ENCODE peak calls at places on chromosome 20, in six cellular contexts. One of them, this sample, is unnamed.
A peak's percentile ranks its signal among the peaks of the same experiment; 100 is the strongest.

GRCh38 chr20:4090756-4091331 is 75.5 kb upstream of the RNF24 start:
- DNase-seq in ascending aorta: peak; percentile 63
- DNase-seq in adrenal gland: peak; percentile 65
- DNase-seq in breast epithelium: peak; percentile 11
- DNase-seq in CD4-positive, CD25-positive, alpha-beta regulatory T cell: no peak
- DNase-seq in ovary: no peak
- DNase-seq in this sample: no peak

GRCh38 chr20:12564982-12565381 is 443.8 kb upstream of the SPTLC3 start:
- DNase-seq in ascending aorta: no peak
- DNase-seq in adrenal gland: no peak
- DNase-seq in breast epithelium: no peak
- DNase-seq in CD4-positive, CD25-positive, alpha-beta regulatory T cell: no peak
- DNase-seq in ovary: no peak
- DNase-seq in this sample: no peak

GRCh38 chr20:35240083-35240913 is 13.8 kb downstream of the MMP24 start:
- DNase-seq in ascending aorta: no peak
- DNase-seq in adrenal gland: no peak
- DNase-seq in breast epithelium: no peak
- DNase-seq in CD4-positive, CD25-positive, alpha-beta regulatory T cell: no peak
- DNase-seq in ovary: no peak
- DNase-seq in this sample: no peak

GRCh38 chr20:21189761-21190523 is 64.1 kb downstream of the KIZ start:
- DNase-seq in ascending aorta: no peak
- DNase-seq in adrenal gland: no peak
- DNase-seq in breast epithelium: no peak
- DNase-seq in CD4-positive, CD25-positive, alpha-beta regulatory T cell: no peak
- DNase-seq in ovary: no peak
- DNase-seq in this sample: no peak

GRCh38 chr20:38186788-38187221 is 21.7 kb upstream of the TGM2 start:
- DNase-seq in ascending aorta: no peak
- DNase-seq in adrenal gland: no peak
- DNase-seq in breast epithelium: no peak
- DNase-seq in CD4-positive, CD25-positive, alpha-beta regulatory T cell: no peak
- DNase-seq in ovary: no peak
- DNase-seq in this sample: no peak

GRCh38 chr20:15642676-15643075 is 930.6 kb downstream of the KIF16B start:
- DNase-seq in ascending aorta: no peak
- DNase-seq in adrenal gland: no peak
- DNase-seq in breast epithelium: no peak
- DNase-seq in CD4-positive, CD25-positive, alpha-beta regulatory T cell: no peak
- DNase-seq in ovary: no peak
- DNase-seq in this sample: no peak

GRCh38 chr20:20823469-20823868 is 111.0 kb upstream of the RALGAPA2 start:
- DNase-seq in ascending aorta: no peak
- DNase-seq in adrenal gland: no peak
- DNase-seq in breast epithelium: no peak
- DNase-seq in CD4-positive, CD25-positive, alpha-beta regulatory T cell: no peak
- DNase-seq in ovary: no peak
- DNase-seq in this sample: no peak

GRCh38 chr20:57103146-57103800 is 163.2 kb downstream of the BMP7 start:
- DNase-seq in ascending aorta: no peak
- DNase-seq in adrenal gland: no peak
- DNase-seq in breast epithelium: peak; percentile 77
- DNase-seq in CD4-positive, CD25-positive, alpha-beta regulatory T cell: no peak
- DNase-seq in ovary: no peak
- DNase-seq in this sample: no peak

GRCh38 chr20:43744966-43745733 is 18.3 kb upstream of the GTSF1L start:
- DNase-seq in ascending aorta: no peak
- DNase-seq in adrenal gland: peak; percentile 23
- DNase-seq in breast epithelium: no peak
- DNase-seq in CD4-positive, CD25-positive, alpha-beta regulatory T cell: no peak
- DNase-seq in ovary: no peak
- DNase-seq in this sample: no peak

GRCh38 chr20:9835302-9835701 is 3.6 kb downstream of the PAK5 start:
- DNase-seq in ascending aorta: no peak
- DNase-seq in adrenal gland: no peak
- DNase-seq in breast epithelium: no peak
- DNase-seq in CD4-positive, CD25-positive, alpha-beta regulatory T cell: no peak
- DNase-seq in ovary: no peak
- DNase-seq in this sample: no peak

GRCh38 chr20:17854307-17854903 is 114.2 kb downstream of the SNX5 start:
- DNase-seq in ascending aorta: no peak
- DNase-seq in adrenal gland: peak; percentile 77
- DNase-seq in breast epithelium: no peak
- DNase-seq in CD4-positive, CD25-positive, alpha-beta regulatory T cell: no peak
- DNase-seq in ovary: peak; percentile 73
- DNase-seq in this sample: no peak

GRCh38 chr20:4325548-4326187 is 310.3 kb upstream of the RNF24 start:
- DNase-seq in ascending aorta: peak; percentile 77
- DNase-seq in adrenal gland: peak; percentile 21
- DNase-seq in breast epithelium: no peak
- DNase-seq in CD4-positive, CD25-positive, alpha-beta regulatory T cell: no peak
- DNase-seq in ovary: peak; percentile 53
- DNase-seq in this sample: no peak

GRCh38 chr20:835220-836045 is 1.9 kb downstream of the FAM110A start:
- DNase-seq in ascending aorta: no peak
- DNase-seq in adrenal gland: peak; percentile 85
- DNase-seq in breast epithelium: no peak
- DNase-seq in CD4-positive, CD25-positive, alpha-beta regulatory T cell: no peak
- DNase-seq in ovary: peak; percentile 76
- DNase-seq in this sample: no peak

GRCh38 chr20:58175425-58175824 is 53.0 kb downstream of the ANKRD60 start:
- DNase-seq in ascending aorta: no peak
- DNase-seq in adrenal gland: no peak
- DNase-seq in breast epithelium: no peak
- DNase-seq in CD4-positive, CD25-positive, alpha-beta regulatory T cell: no peak
- DNase-seq in ovary: peak; percentile 44
- DNase-seq in this sample: no peak

GRCh38 chr20:40952231-40952630 is 76.4 kb upstream of the TOP1 start:
- DNase-seq in ascending aorta: no peak
- DNase-seq in adrenal gland: no peak
- DNase-seq in breast epithelium: no peak
- DNase-seq in CD4-positive, CD25-positive, alpha-beta regulatory T cell: no peak
- DNase-seq in ovary: no peak
- DNase-seq in this sample: no peak

GRCh38 chr20:59007758-59008511 is 881 bp upstream of the CTSZ start:
- DNase-seq in ascending aorta: peak; percentile 79
- DNase-seq in adrenal gland: peak; percentile 56
- DNase-seq in breast epithelium: no peak
- DNase-seq in CD4-positive, CD25-positive, alpha-beta regulatory T cell: no peak
- DNase-seq in ovary: no peak
- DNase-seq in this sample: no peak

GRCh38 chr20:11869641-11870040 is 48.1 kb upstream of the BTBD3 start:
- DNase-seq in ascending aorta: no peak
- DNase-seq in adrenal gland: no peak
- DNase-seq in breast epithelium: no peak
- DNase-seq in CD4-positive, CD25-positive, alpha-beta regulatory T cell: no peak
- DNase-seq in ovary: no peak
- DNase-seq in this sample: no peak

GRCh38 chr20:51126337-51126736 is 103.4 kb upstream of the KCNG1 start:
- DNase-seq in ascending aorta: no peak
- DNase-seq in adrenal gland: no peak
- DNase-seq in breast epithelium: no peak
- DNase-seq in CD4-positive, CD25-positive, alpha-beta regulatory T cell: no peak
- DNase-seq in ovary: no peak
- DNase-seq in this sample: no peak

GRCh38 chr20:51129201-51129671 is 106.3 kb upstream of the KCNG1 start:
- DNase-seq in ascending aorta: peak; percentile 33
- DNase-seq in adrenal gland: no peak
- DNase-seq in breast epithelium: no peak
- DNase-seq in CD4-positive, CD25-positive, alpha-beta regulatory T cell: no peak
- DNase-seq in ovary: no peak
- DNase-seq in this sample: no peak

GRCh38 chr20:51128198-51128597 is 105.3 kb upstream of the KCNG1 start:
- DNase-seq in ascending aorta: peak; percentile 3
- DNase-seq in adrenal gland: no peak
- DNase-seq in breast epithelium: no peak
- DNase-seq in CD4-positive, CD25-positive, alpha-beta regulatory T cell: no peak
- DNase-seq in ovary: no peak
- DNase-seq in this sample: no peak

GRCh38 chr20:51125774-51126173 is 102.9 kb upstream of the KCNG1 start:
- DNase-seq in ascending aorta: no peak
- DNase-seq in adrenal gland: no peak
- DNase-seq in breast epithelium: no peak
- DNase-seq in CD4-positive, CD25-positive, alpha-beta regulatory T cell: no peak
- DNase-seq in ovary: peak; percentile 65
- DNase-seq in this sample: no peak

GRCh38 chr20:51127713-51128112 is 104.8 kb upstream of the KCNG1 start:
- DNase-seq in ascending aorta: no peak
- DNase-seq in adrenal gland: no peak
- DNase-seq in breast epithelium: no peak
- DNase-seq in CD4-positive, CD25-positive, alpha-beta regulatory T cell: no peak
- DNase-seq in ovary: no peak
- DNase-seq in this sample: no peak
- H3K27ac ChIP-seq in ascending aorta: no peak overlapping the region
- H3K27ac ChIP-seq in adrenal gland: no peak overlapping the region
- H3K27ac ChIP-seq in breast epithelium: no peak overlapping the region
- H3K27ac ChIP-seq in CD4-positive, CD25-positive, alpha-beta regulatory T cell: no peak overlapping the region
- H3K27ac ChIP-seq in ovary: no peak overlapping the region
- H3K27ac ChIP-seq in this sample: no peak overlapping the region

DNA sequence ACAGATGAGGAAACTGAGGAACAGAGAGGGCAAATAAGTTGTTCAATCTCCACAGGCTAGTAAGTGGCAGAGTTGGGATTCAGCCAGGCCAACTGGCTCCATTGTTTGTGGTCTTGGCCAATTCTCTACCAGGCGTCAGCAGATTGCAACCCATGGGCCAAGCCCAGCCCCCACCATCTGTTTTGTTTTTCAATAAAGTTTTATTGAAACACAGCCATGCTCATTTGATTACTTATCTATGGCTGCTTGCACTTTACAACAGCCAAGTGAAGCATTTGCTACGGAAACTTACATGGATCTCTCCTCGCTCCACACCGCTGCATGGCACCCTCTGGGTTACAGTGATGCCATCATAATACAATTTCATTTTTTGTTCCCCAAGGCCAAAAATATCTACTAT is 90.8 kb downstream of the ZNF217 start:
- DNase-seq in ascending aorta: no peak
- DNase-seq in adrenal gland: no peak
- DNase-seq in breast epithelium: no peak
- DNase-seq in CD4-positive, CD25-positive, alpha-beta regulatory T cell: no peak
- DNase-seq in ovary: no peak
- DNase-seq in this sample: no peak
- H3K4me3 ChIP-seq in ascending aorta: no peak overlapping the region
- H3K4me3 ChIP-seq in adrenal gland: no peak overlapping the region
- H3K4me3 ChIP-seq in breast epithelium: no peak overlapping the region
- H3K4me3 ChIP-seq in CD4-positive, CD25-positive, alpha-beta regulatory T cell: no peak overlapping the region
- H3K4me3 ChIP-seq in ovary: no peak overlapping the region
- H3K4me3 ChIP-seq in this sample: no peak overlapping the region

DNA sequence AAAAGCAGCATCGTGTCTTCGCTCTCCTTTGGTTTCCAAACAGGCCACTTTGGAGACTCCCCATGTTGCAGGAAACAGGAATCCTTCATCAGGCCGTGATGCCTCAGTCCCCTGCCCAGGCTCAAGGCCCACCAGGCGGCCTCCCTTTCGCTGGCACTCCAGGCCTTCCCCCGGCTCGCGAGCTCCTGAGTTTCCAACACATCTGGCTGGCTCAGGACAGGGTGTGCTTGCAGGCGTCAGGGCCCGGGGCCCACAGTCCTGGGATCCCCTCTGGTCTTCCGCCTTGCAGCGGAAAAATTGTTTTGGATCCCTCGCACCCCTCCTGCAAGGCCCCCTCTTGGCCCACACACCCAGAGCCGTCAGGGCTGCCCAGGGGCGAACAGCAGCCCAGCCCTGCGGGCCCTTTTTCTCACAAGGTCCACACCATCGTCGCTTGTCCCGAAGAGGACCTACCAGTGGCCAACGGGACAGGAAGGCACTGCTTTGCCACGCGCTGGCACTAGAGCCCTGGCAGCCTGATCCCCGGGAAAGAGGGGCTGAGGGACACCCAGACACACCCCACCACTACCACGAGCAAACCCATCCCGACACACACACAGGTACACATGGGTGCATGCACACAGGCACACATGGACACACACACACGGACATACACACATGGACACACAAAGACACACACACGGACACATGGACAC is 1930.9 kb upstream of the DEFB115 start:
- DNase-seq in ascending aorta: no peak
- DNase-seq in adrenal gland: no peak
- DNase-seq in breast epithelium: no peak
- DNase-seq in CD4-positive, CD25-positive, alpha-beta regulatory T cell: no peak
- DNase-seq in ovary: no peak
- DNase-seq in this sample: no peak
- H3K27me3 ChIP-seq in ascending aorta: no peaks in the 10 kb centered on the region
- H3K27me3 ChIP-seq in adrenal gland: peaks cover 4% of the 10 kb centered on the region
- H3K27me3 ChIP-seq in breast epithelium: no peaks in the 10 kb centered on the region
- H3K27me3 ChIP-seq in CD4-positive, CD25-positive, alpha-beta regulatory T cell: no peaks in the 10 kb centered on the region
- H3K27me3 ChIP-seq in ovary: no peaks in the 10 kb centered on the region
- H3K27me3 ChIP-seq in this sample: no peaks in the 10 kb centered on the region

DNA sequence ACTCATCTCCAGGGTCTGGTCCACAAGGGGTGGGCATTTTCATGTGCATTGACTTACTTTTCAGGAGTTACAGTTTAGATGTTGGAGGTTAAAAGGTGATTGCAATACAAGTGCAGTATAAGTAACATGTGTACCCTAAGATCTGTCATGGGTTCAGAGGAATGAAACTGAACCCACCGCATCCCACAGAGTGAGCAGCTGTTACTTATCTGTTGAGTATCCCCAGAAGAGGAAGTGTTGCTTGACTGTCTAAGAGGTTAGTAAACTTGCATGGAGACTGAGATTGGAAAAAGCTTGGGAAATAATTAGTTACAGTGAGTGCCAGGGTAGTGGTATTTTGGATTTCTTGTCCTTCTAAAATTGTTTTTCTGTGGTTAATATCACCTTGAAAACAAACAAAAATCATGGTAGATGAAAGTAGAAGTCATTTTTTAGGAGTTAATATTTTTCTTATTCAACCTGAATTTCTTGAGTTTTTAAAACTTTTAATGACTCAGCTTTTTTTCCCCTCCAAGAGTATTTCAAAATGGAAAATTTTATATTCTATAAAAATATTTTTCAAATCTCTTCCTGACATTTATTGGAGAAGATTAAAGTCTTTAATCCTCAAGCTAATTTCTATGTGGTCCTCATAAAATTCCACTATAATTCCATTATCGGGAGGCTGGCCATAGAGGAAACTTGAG is 306.1 kb downstream of the ZNF217 start:
- DNase-seq in ascending aorta: no peak
- DNase-seq in adrenal gland: no peak
- DNase-seq in breast epithelium: no peak
- DNase-seq in CD4-positive, CD25-positive, alpha-beta regulatory T cell: no peak
- DNase-seq in ovary: no peak
- DNase-seq in this sample: no peak
- H3K27ac ChIP-seq in ascending aorta: no peak overlapping the region
- H3K27ac ChIP-seq in adrenal gland: no peak overlapping the region
- H3K27ac ChIP-seq in breast epithelium: no peak overlapping the region
- H3K27ac ChIP-seq in CD4-positive, CD25-positive, alpha-beta regulatory T cell: no peak overlapping the region
- H3K27ac ChIP-seq in ovary: no peak overlapping the region
- H3K27ac ChIP-seq in this sample: no peak overlapping the region

GRCh38 chr20:50520222-50520877 is 10.2 kb downstream of the PTPN1 start:
- DNase-seq in ascending aorta: no peak
- DNase-seq in adrenal gland: no peak
- DNase-seq in breast epithelium: peak; percentile 15
- DNase-seq in CD4-positive, CD25-positive, alpha-beta regulatory T cell: no peak
- DNase-seq in ovary: no peak
- DNase-seq in this sample: no peak
- H3K4me3 ChIP-seq in ascending aorta: no peak overlapping the region
- H3K4me3 ChIP-seq in adrenal gland: no peak overlapping the region
- H3K4me3 ChIP-seq in breast epithelium: no peak overlapping the region
- H3K4me3 ChIP-seq in CD4-positive, CD25-positive, alpha-beta regulatory T cell: peak overlapping the region; percentile 89
- H3K4me3 ChIP-seq in ovary: no peak overlapping the region
- H3K4me3 ChIP-seq in this sample: peak overlapping the region; percentile 2

This sample was measured in effector memory CD4-positive, alpha-beta T cell.